ENCODE peak calls at places on chromosome 16, in ten cellular contexts. E is prostate gland, P is ascending aorta, S is GM23338, O is IMR-90, T is pancreas, U is gastrocnemius medialis, Z is transverse colon, C is mammary epithelial cell, J is fibroblast of lung. Q is an unnamed sample.

GRCh38 chr16:28927815-28928214 is 2.8 kb upstream of the RABEP2 start:
- DNase-seq in T (no peak), P (no peak), U (no peak), S (no peak), Z (no peak), E (no peak), J (no peak), C (no peak), O (no peak), Q (no peak)

GRCh38 chr16:51538707-51539604 is 387.9 kb upstream of the SALL1 start:
- DNase-seq in P (no peak), E (no peak), Z (no peak), T (no peak), J (peak; percentile 93), U (no peak), C (peak; percentile 92), S (no peak), O (peak; percentile 92), Q (peak; percentile 86)

GRCh38 chr16:66619534-66620418 is 15.3 kb downstream of the CMTM3 start:
- DNase-seq in U (peak; percentile 37), P (no peak), Z (no peak), J (peak; percentile 67), E (no peak), O (peak; percentile 65), S (no peak), C (peak; percentile 48), T (no peak), Q (no peak)

GRCh38 chr16:17397499-17397891 is 73.3 kb downstream of the XYLT1 start:
- DNase-seq in U (no peak), P (no peak), J (peak; percentile 58), S (no peak), E (no peak), Z (peak; percentile 57), O (peak; percentile 83), C (no peak), T (no peak), Q (peak; percentile 81)

GRCh38 chr16:61946019-61946418 is 90.2 kb downstream of the CDH8 start:
- DNase-seq in O (no peak), P (no peak), Z (no peak), T (no peak), J (no peak), E (no peak), S (peak; percentile 17), C (no peak), U (no peak), Q (no peak)

GRCh38 chr16:27405546-27406451 is 3.8 kb downstream of the IL21R start:
- DNase-seq in Z (no peak), U (no peak), C (no peak), E (no peak), T (no peak), O (peak; percentile 17), P (no peak), J (peak; percentile 30), S (no peak), Q (no peak)

GRCh38 chr16:75011634-75012307 is 12.9 kb downstream of the ZNRF1 start:
- DNase-seq in E (no peak), O (peak; percentile 92), S (no peak), J (peak; percentile 89), P (no peak), T (no peak), U (no peak), C (peak; percentile 97), Z (no peak), Q (peak; percentile 58)

GRCh38 chr16:24508614-24509013 is 30.8 kb upstream of the RBBP6 start:
- DNase-seq in U (peak; percentile 73), C (peak; percentile 71), J (peak; percentile 68), P (peak; percentile 26), O (peak; percentile 79), T (no peak), E (no peak), Z (no peak), S (no peak), Q (no peak)

GRCh38 chr16:14564881-14565687 is 65.0 kb downstream of the PARN start:
- DNase-seq in E (peak; percentile 37), J (peak; percentile 46), P (no peak), Z (no peak), T (no peak), O (peak; percentile 14), S (no peak), C (peak; percentile 43), U (no peak), Q (no peak)

GRCh38 chr16:57956924-57957323 is 14.0 kb downstream of the CNGB1 start:
- DNase-seq in T (no peak), J (no peak), C (no peak), U (no peak), S (no peak), P (no peak), Z (no peak), O (no peak), E (no peak), Q (no peak)

GRCh38 chr16:57953857-57954256 is 17.1 kb downstream of the CNGB1 start:
- DNase-seq in S (no peak), T (no peak), E (no peak), C (no peak), U (no peak), Z (no peak), J (no peak), O (no peak), P (no peak), Q (no peak)

GRCh38 chr16:57957396-57958392 is 13.2 kb downstream of the CNGB1 start:
- DNase-seq in E (no peak), U (no peak), O (no peak), Z (no peak), C (no peak), J (no peak), P (no peak), T (no peak), S (peak; percentile 38), Q (no peak)

GRCh38 chr16:57956270-57956808 is 14.6 kb downstream of the CNGB1 start:
- DNase-seq in Z (no peak), S (no peak), E (no peak), O (no peak), T (no peak), J (no peak), C (no peak), P (no peak), U (no peak), Q (no peak)

GRCh38 chr16:57955572-57955971 is 15.4 kb downstream of the CNGB1 start:
- DNase-seq in C (peak; percentile 63), E (peak; percentile 45), P (no peak), U (no peak), O (no peak), S (no peak), T (peak; percentile 77), Z (no peak), J (no peak), Q (no peak)
- TF ChIP-seq CTCF in C (peak; percentile 32), E (no peak), P (no peak), U (no peak), O (no peak), S (no peak), T (peak; percentile 28), Z (no peak), J (no peak), Q (no peak)

DNA sequence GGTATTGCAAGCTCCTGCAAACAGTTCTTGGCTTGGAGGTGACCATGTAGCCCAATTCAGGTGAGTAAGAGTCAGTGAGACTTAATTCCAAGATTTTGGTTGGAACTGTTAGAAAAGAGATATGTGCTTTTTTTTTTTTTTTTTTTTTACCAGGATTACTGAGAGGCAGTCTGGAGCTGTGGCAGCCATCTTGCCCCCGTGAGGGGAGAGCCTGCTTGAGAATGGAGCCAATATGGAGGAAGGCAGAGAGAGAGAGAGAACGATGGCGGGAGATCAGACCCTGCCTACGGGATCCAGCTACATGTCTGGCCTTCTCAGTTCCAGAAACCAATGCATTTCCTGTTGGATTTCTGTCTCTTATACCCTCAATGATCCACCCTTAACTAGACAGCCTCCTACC is 97.8 kb downstream of the MYH11 start:
- DNase-seq in E (no peak), C (no peak), J (no peak), P (no peak), T (no peak), S (no peak), U (no peak), Z (no peak), O (no peak), Q (no peak)
- H3K4me3 ChIP-seq in E (no peak overlapping the region), C (no peak overlapping the region), J (no peak overlapping the region), P (no peak overlapping the region), T (no peak overlapping the region), S (no peak overlapping the region), U (no peak overlapping the region), Z (no peak overlapping the region), O (no peak overlapping the region), Q (no peak overlapping the region)

GRCh38 chr16:88287219-88287618 is 95.5 kb upstream of the ZNF469 start:
- DNase-seq in Z (no peak), P (no peak), E (no peak), J (peak; percentile 19), O (no peak), S (peak; percentile 41), C (no peak), U (no peak), T (no peak), Q (no peak)

GRCh38 chr16:88284626-88285513 is 97.9 kb upstream of the ZNF469 start:
- DNase-seq in S (no peak), E (no peak), P (no peak), U (no peak), Z (no peak), J (no peak), C (no peak), O (no peak), T (no peak), Q (no peak)

GRCh38 chr16:88286301-88286923 is 96.3 kb upstream of the ZNF469 start:
- DNase-seq in C (no peak), J (no peak), S (no peak), E (no peak), P (no peak), U (no peak), T (no peak), Z (no peak), O (no peak), Q (no peak)

GRCh38 chr16:88284101-88284500 is 98.7 kb upstream of the ZNF469 start:
- DNase-seq in O (no peak), J (no peak), U (no peak), S (no peak), P (no peak), C (no peak), E (no peak), T (no peak), Z (no peak), Q (no peak)

GRCh38 chr16:88285514-88285822 is 97.3 kb upstream of the ZNF469 start:
- DNase-seq in J (no peak), S (no peak), U (no peak), T (no peak), Z (no peak), P (no peak), E (no peak), O (no peak), C (no peak), Q (no peak)
- TF ChIP-seq CTCF in J (no peak), S (no peak), U (no peak), T (no peak), Z (no peak), P (no peak), E (no peak), O (no peak), C (no peak), Q (no peak)

DNA sequence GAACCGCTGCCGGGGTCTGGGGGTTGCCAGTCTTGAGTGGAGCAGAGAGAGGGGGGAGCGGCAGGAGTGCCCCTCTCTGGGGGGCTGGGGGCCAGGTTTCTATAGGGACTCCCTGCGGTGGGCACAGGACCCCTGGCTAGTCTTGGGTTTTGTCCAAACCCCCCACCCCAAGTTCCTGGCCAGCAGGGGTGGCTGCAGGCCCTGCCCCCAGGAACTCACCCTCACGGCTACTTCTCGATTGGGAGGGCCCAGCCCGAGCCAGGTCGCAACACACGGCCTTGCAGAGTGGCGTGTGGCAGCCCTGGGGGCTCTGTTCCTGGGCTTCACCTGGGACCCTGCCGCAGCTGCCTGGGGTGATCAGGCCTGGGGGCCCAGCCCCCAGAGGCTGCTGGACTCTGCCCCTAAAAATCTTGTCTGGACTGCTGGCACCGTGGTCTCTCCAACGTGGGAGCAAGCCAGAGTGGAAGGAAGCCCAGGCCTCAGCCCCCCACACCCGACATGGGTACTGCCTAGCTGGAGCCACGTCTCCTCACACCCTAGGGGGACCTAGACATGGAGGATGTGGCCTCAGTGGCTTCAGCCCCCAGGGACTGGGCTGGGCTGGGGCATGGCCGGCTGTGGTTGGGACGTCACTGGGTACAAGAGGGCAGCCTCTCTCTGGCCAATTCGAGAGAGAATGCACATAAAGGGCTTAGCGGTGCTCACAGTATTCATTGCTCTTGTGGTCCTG is 788 bp downstream of the CDH15 start:
- DNase-seq in C (no peak), T (no peak), O (no peak), U (no peak), S (no peak), Z (no peak), P (no peak), J (no peak), E (no peak), Q (no peak)
- H3K4me3 ChIP-seq in C (no peak overlapping the region), T (no peak overlapping the region), O (no peak overlapping the region), U (peak overlapping the region; percentile 81), S (peak overlapping the region; percentile 57), Z (no peak overlapping the region), P (no peak overlapping the region), J (no peak overlapping the region), E (no peak overlapping the region), Q (no peak overlapping the region)

Q was measured in HFF-Myc.